ENCODE peak calls at places on chromosomes 2 and 18, in six cellular contexts. S is activated CD8-positive, alpha-beta memory T cell treated with anti-CD3 and anti-CD28 coated beads, Interleukin-2, amount 50 U/mL, for 4 hours; Z is DND-41; I is ELF-1; W is fibroblast of mammary gland; L is H4. Q is an unnamed sample.

GRCh38 chr2:152352616-152353015 is 17.6 kb downstream of the FMNL2 start:
- DNase-seq in Z (no peak), W (no peak), L (no peak), S (no peak), I (no peak), Q (no peak)

GRCh38 chr2:120182019-120182560 is 41.1 kb downstream of the TMEM185B start:
- DNase-seq in I (no peak), L (no peak), S (no peak), Z (no peak), W (no peak), Q (no peak)

GRCh38 chr2:240457223-240458043 is 22.0 kb downstream of the GPC1 start:
- DNase-seq in Z (no peak), I (peak), W (no peak), L (no peak), S (no peak), Q (peak)

GRCh38 chr2:152475982-152476381 is 141.0 kb downstream of the FMNL2 start:
- DNase-seq in Z (no peak), W (no peak), I (no peak), S (no peak), L (peak), Q (no peak)

GRCh38 chr2:54106631-54107454 is 8.6 kb upstream of the ACYP2 start:
- DNase-seq in L (peak), S (peak), Z (peak), W (peak), I (no peak), Q (no peak)

GRCh38 chr2:149082781-149083180 is 44.3 kb downstream of the LYPD6B start:
- DNase-seq in Z (no peak), L (no peak), S (no peak), W (no peak), I (peak), Q (no peak)

GRCh38 chr18:80200171-80200931 is 47.0 kb downstream of the PARD6G start:
- DNase-seq in I (peak), W (no peak), Z (no peak), L (no peak), S (no peak), Q (no peak)

GRCh38 chr2:25276569-25277465 is 64.9 kb downstream of the DNMT3A start:
- DNase-seq in L (no peak), S (peak), I (peak), W (no peak), Z (no peak), Q (peak)

GRCh38 chr2:156333274-156333950 is 891 bp upstream of the NR4A2 start:
- DNase-seq in Z (no peak), L (no peak), S (peak), W (no peak), I (no peak), Q (no peak)

GRCh38 chr2:109694190-109694589 is 80.0 kb downstream of the SOWAHC start:
- DNase-seq in S (no peak), Z (no peak), W (no peak), L (no peak), I (peak), Q (no peak)

GRCh38 chr2:203673933-203674332 is 32.5 kb upstream of the CD28 start:
- DNase-seq in W (peak), L (peak), S (peak), I (no peak), Z (peak), Q (no peak)

GRCh38 chr18:50619833-50620232 is 59.9 kb downstream of the MAPK4 start:
- DNase-seq in W (no peak), Z (no peak), I (no peak), L (no peak), S (no peak), Q (no peak)

GRCh38 chr2:165528691-165529090 is 59.2 kb downstream of the CSRNP3 start:
- DNase-seq in S (no peak), W (no peak), L (no peak), Z (no peak), I (no peak), Q (no peak)

GRCh38 chr2:205527801-205528200 is 154.5 kb upstream of the NRP2 start:
- DNase-seq in W (peak), S (no peak), L (no peak), I (no peak), Z (no peak), Q (no peak)

GRCh38 chr18:36412778-36413177 is 115.3 kb downstream of the FHOD3 start:
- DNase-seq in L (peak), W (peak), S (no peak), I (peak), Z (no peak), Q (no peak)

GRCh38 chr2:32741575-32741974 is 113.7 kb downstream of the TTC27 start:
- DNase-seq in Z (no peak), I (no peak), S (no peak), W (peak), L (no peak), Q (no peak)